ENCODE peak calls at places on chromosome 13, in nine cellular contexts. Q is effector memory CD8-positive, alpha-beta T cell; I is hippocampal formation; W is cardiac septum; Y is activated CD8-positive, alpha-beta memory T cell treated with anti-CD3 and anti-CD28 coated beads for 1 hour; Z is cardiac fibroblast; R is keratinocyte; G is activated T-helper 1 cell treated with anti-CD3 and anti-CD28 coated beads, Interleukin-2, amount 50 U/mL, for 16 hours; X is T-helper 17 cell. A is an unnamed sample.
A peak's percentile ranks its signal among the peaks of the same experiment; 100 is the strongest.

GRCh38 chr13:24668511-24668910 is 11.7 kb upstream of the ATP12A start:
- DNase-seq in R (no peak), Q (no peak), Z (no peak), I (no peak), W (no peak), G (no peak), X (no peak), Y (no peak), A (no peak)

GRCh38 chr13:113343692-113343968 is 20.3 kb downstream of the GRTP1 start:
- DNase-seq in Z (no peak), W (no peak), Q (no peak), Y (no peak), G (no peak), X (no peak), I (no peak), R (no peak), A (no peak)

GRCh38 chr13:78657699-78658629 is 991 bp downstream of the OBI1 start:
- DNase-seq in W (no peak), I (no peak), Q (no peak), Z (peak; percentile 33), G (no peak), Y (no peak), X (no peak), R (no peak), A (no peak)

GRCh38 chr13:96052655-96053002 is 572 bp downstream of the UGGT2 start:
- DNase-seq in Q (no peak), X (no peak), W (no peak), Y (no peak), I (no peak), R (peak; percentile 2), G (no peak), Z (peak; percentile 85), A (no peak)

GRCh38 chr13:113273856-113274590 is 23.0 kb upstream of the LAMP1 start:
- DNase-seq in W (no peak), G (no peak), Z (peak; percentile 82), Y (no peak), I (no peak), R (no peak), X (no peak), Q (no peak), A (no peak)

GRCh38 chr13:51999525-51999924 is 11.7 kb downstream of the ATP7B start:
- DNase-seq in Z (no peak), X (no peak), Q (no peak), I (no peak), Y (no peak), G (no peak), W (peak; percentile 86), R (no peak), A (no peak)

GRCh38 chr13:32233062-32233461 is 82.1 kb downstream of the ZAR1L start:
- DNase-seq in R (no peak), Z (no peak), X (no peak), Q (no peak), Y (no peak), G (no peak), I (no peak), W (no peak), A (no peak)

GRCh38 chr13:40026741-40027140 is 371.3 kb downstream of the COG6 start:
- DNase-seq in R (no peak), Y (no peak), G (peak; percentile 7), I (no peak), X (no peak), W (no peak), Q (no peak), Z (no peak), A (no peak)

GRCh38 chr13:113297370-113297871 is 382 bp downstream of the LAMP1 start:
- DNase-seq in Q (peak; percentile 66), X (peak; percentile 51), W (no peak), G (peak; percentile 35), Z (peak; percentile 37), I (no peak), Y (peak; percentile 32), R (no peak), A (no peak)

GRCh38 chr13:76210262-76210661 is 574.1 kb downstream of the LMO7 start:
- DNase-seq in I (no peak), R (no peak), Y (no peak), W (no peak), Z (peak; percentile 12), X (no peak), Q (no peak), G (no peak), A (no peak)

GRCh38 chr13:45385320-45385719 is 32.9 kb downstream of the SLC25A30 start:
- DNase-seq in G (no peak), W (no peak), I (no peak), Y (no peak), Z (no peak), R (no peak), X (no peak), Q (no peak), A (no peak)

GRCh38 chr13:31038834-31039552 is 106.5 kb downstream of the TEX26 start:
- DNase-seq in R (no peak), G (no peak), Z (no peak), Y (no peak), Q (no peak), X (no peak), W (no peak), I (no peak), A (no peak)

GRCh38 chr13:43953370-43953769 is 73.7 kb downstream of the LACC1 start:
- DNase-seq in Y (no peak), I (no peak), W (no peak), Q (no peak), X (no peak), R (no peak), Z (no peak), G (no peak), A (no peak)

GRCh38 chr13:110575322-110576069 is 14.0 kb upstream of the RAB20 start:
- DNase-seq in X (no peak), R (no peak), Q (no peak), W (peak; percentile 83), G (no peak), I (no peak), Z (peak; percentile 43), Y (no peak), A (no peak)

GRCh38 chr13:28655566-28655965 is 3.4 kb upstream of the POMP start:
- DNase-seq in W (no peak), Q (no peak), I (no peak), G (no peak), X (no peak), R (no peak), Y (no peak), Z (peak; percentile 79), A (no peak)

GRCh38 chr13:30340367-30341184 is 33.2 kb upstream of the KATNAL1 start:
- DNase-seq in Z (peak; percentile 87), X (no peak), Y (no peak), R (no peak), G (no peak), I (no peak), W (peak; percentile 83), Q (no peak), A (peak; percentile 6)

GRCh38 chr13:101452519-101453485 is at the start of gene ITGBL1:
- DNase-seq in G (no peak), Q (no peak), Z (peak; percentile 39), W (no peak), R (no peak), Y (no peak), I (peak; percentile 12), X (no peak), A (no peak)

GRCh38 chr13:30607908-30608307 is 9.8 kb upstream of the USPL1 start:
- DNase-seq in X (peak; percentile 57), G (peak; percentile 39), Q (peak; percentile 61), I (no peak), W (no peak), R (no peak), Y (peak; percentile 25), Z (peak; percentile 60), A (no peak)

GRCh38 chr13:28026508-28026907 is 38.0 kb upstream of the URAD start:
- DNase-seq in W (no peak), Z (no peak), I (no peak), X (no peak), R (no peak), Q (no peak), G (no peak), Y (no peak), A (no peak)

GRCh38 chr13:30341815-30342570 is 34.6 kb upstream of the KATNAL1 start:
- DNase-seq in I (peak; percentile 42), Y (no peak), Z (peak; percentile 91), X (no peak), R (peak; percentile 44), G (no peak), Q (no peak), W (peak; percentile 85), A (no peak)

A was measured in hypothalamus.